ENCODE peak calls at places on chromosomes 6 and 20, in four cellular contexts. One of them, this sample, is unnamed.

GRCh38 chr6:159969921-159970320 is 1.0 kb downstream of the IGF2R start:
- DNase-seq in fibroblast of pulmonary artery: peak; percentile 82
- DNase-seq in AG04450: no peak
- DNase-seq in fibroblast of the aortic adventitia: peak; percentile 81
- DNase-seq in this sample: peak; percentile 84

GRCh38 chr6:90466191-90466940 is 120.5 kb downstream of the MAP3K7 start:
- DNase-seq in fibroblast of pulmonary artery: no peak
- DNase-seq in AG04450: no peak
- DNase-seq in fibroblast of the aortic adventitia: no peak
- DNase-seq in this sample: no peak

GRCh38 chr20:49586967-49587587 is 19.1 kb upstream of the PTGIS start:
- DNase-seq in AG04450: peak; percentile 61
- DNase-seq in fibroblast of pulmonary artery: peak; percentile 49
- DNase-seq in fibroblast of the aortic adventitia: peak; percentile 100
- DNase-seq in this sample: peak; percentile 47

GRCh38 chr6:40634429-40634828 is 47.3 kb upstream of the LRFN2 start:
- DNase-seq in fibroblast of pulmonary artery: no peak
- DNase-seq in AG04450: no peak
- DNase-seq in fibroblast of the aortic adventitia: no peak
- DNase-seq in this sample: no peak

GRCh38 chr6:6717953-6718352 is 129.4 kb downstream of the LY86 start:
- DNase-seq in fibroblast of pulmonary artery: peak; percentile 55
- DNase-seq in fibroblast of the aortic adventitia: no peak
- DNase-seq in AG04450: no peak
- DNase-seq in this sample: peak; percentile 20

GRCh38 chr20:49571553-49571835 is 3.6 kb upstream of the PTGIS start:
- DNase-seq in AG04450: no peak
- DNase-seq in fibroblast of pulmonary artery: no peak
- DNase-seq in fibroblast of the aortic adventitia: no peak
- DNase-seq in this sample: no peak

GRCh38 chr6:56644366-56644765 is 1.7 kb upstream of the DST start:
- DNase-seq in fibroblast of the aortic adventitia: peak; percentile 63
- DNase-seq in AG04450: no peak
- DNase-seq in fibroblast of pulmonary artery: peak; percentile 77
- DNase-seq in this sample: peak; percentile 63

GRCh38 chr20:6944292-6944691 is 176.8 kb downstream of the BMP2 start:
- DNase-seq in fibroblast of pulmonary artery: no peak
- DNase-seq in fibroblast of the aortic adventitia: no peak
- DNase-seq in AG04450: no peak
- DNase-seq in this sample: no peak

GRCh38 chr20:46128310-46129151 is 10.4 kb downstream of the CD40 start:
- DNase-seq in fibroblast of the aortic adventitia: peak; percentile 14
- DNase-seq in fibroblast of pulmonary artery: peak; percentile 19
- DNase-seq in AG04450: no peak
- DNase-seq in this sample: peak; percentile 16

GRCh38 chr20:891121-892080 is 24.7 kb downstream of the ANGPT4 start:
- DNase-seq in fibroblast of pulmonary artery: peak; percentile 37
- DNase-seq in fibroblast of the aortic adventitia: no peak
- DNase-seq in AG04450: no peak
- DNase-seq in this sample: no peak

GRCh38 chr6:116073765-116074450 is 13.2 kb upstream of the FRK start:
- DNase-seq in fibroblast of pulmonary artery: peak; percentile 18
- DNase-seq in fibroblast of the aortic adventitia: peak; percentile 16
- DNase-seq in AG04450: peak; percentile 43
- DNase-seq in this sample: no peak

GRCh38 chr6:88477411-88477810 is 311.3 kb upstream of the CNR1 start:
- DNase-seq in AG04450: no peak
- DNase-seq in fibroblast of pulmonary artery: no peak
- DNase-seq in fibroblast of the aortic adventitia: no peak
- DNase-seq in this sample: peak; percentile 43

GRCh38 chr6:88483424-88483823 is 317.3 kb upstream of the CNR1 start:
- DNase-seq in AG04450: no peak
- DNase-seq in fibroblast of the aortic adventitia: no peak
- DNase-seq in fibroblast of pulmonary artery: peak; percentile 4
- DNase-seq in this sample: no peak

GRCh38 chr6:88476388-88476787 is 310.2 kb upstream of the CNR1 start:
- DNase-seq in fibroblast of pulmonary artery: no peak
- DNase-seq in AG04450: no peak
- DNase-seq in fibroblast of the aortic adventitia: no peak
- DNase-seq in this sample: no peak

GRCh38 chr6:88480822-88481221 is 314.7 kb upstream of the CNR1 start:
- DNase-seq in fibroblast of the aortic adventitia: no peak
- DNase-seq in AG04450: no peak
- DNase-seq in fibroblast of pulmonary artery: no peak
- DNase-seq in this sample: no peak

GRCh38 chr6:88481519-88481918 is 315.4 kb upstream of the CNR1 start:
- DNase-seq in fibroblast of the aortic adventitia: no peak
- DNase-seq in AG04450: no peak
- DNase-seq in fibroblast of pulmonary artery: no peak
- DNase-seq in this sample: no peak
- TF ChIP-seq CTCF in fibroblast of the aortic adventitia: no peak
- TF ChIP-seq CTCF in AG04450: no peak
- TF ChIP-seq CTCF in fibroblast of pulmonary artery: no peak
- TF ChIP-seq CTCF in this sample: no peak

GRCh38 chr20:29873946-29874345 is 1383.5 kb upstream of the DEFB115 start:
- DNase-seq in fibroblast of pulmonary artery: peak; percentile 48
- DNase-seq in fibroblast of the aortic adventitia: peak; percentile 50
- DNase-seq in AG04450: no peak
- DNase-seq in this sample: peak; percentile 38
- H3K4me3 ChIP-seq in fibroblast of pulmonary artery: peak overlapping the region; percentile 41
- H3K4me3 ChIP-seq in fibroblast of the aortic adventitia: peak overlapping the region; percentile 57
- H3K4me3 ChIP-seq in AG04450: peak overlapping the region; percentile 48
- H3K4me3 ChIP-seq in this sample: no peak overlapping the region

DNA sequence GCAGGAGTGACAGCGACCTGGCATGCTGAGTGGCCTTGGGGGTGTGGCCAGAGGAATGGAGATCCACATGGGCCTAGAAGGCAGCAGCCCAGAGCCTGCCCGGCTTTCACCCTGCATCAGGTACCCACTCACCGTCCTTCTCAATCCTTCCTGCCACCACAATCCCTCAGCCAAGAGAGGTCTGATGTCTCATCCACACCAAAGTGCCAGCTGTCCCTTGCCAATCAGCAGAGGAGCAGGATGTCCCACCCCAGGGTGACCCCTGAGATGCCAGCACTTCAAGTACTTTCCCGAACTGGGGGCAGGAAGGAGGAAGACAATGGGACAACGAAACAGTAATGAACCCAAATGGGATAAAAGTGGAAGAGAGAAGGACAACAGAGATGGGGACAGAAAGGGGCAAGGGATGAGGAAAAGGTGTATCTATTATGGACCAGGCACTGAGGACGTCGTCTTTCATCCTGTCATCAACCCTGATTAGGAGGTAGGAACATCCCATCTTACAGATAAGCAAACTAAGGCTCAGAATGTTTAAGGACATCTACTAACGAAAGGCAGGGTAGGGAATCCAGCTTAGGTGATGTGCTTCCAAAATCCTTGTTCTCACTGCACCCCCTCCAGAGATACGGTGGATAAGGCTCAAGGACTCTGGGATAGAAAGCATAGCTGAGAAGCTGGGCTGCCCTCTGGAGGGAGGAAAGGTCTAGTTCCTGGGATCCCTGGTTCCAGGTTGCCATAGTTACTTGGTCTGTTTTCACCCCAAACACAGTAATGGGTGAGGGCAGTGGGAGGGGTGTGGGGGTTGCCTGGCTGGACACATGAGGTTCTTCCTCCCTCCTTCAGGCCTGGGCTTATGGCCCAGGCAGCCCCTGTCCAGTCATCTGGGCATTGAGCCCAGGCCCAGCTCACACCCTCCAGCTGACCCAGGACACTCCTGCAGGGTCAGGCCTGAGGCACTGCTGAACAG is 4.5 kb upstream of the TNXB start:
- DNase-seq in fibroblast of pulmonary artery: peak; percentile 98
- DNase-seq in AG04450: peak; percentile 81
- DNase-seq in fibroblast of the aortic adventitia: peak; percentile 99
- DNase-seq in this sample: peak; percentile 99
- TF ChIP-seq CTCF in fibroblast of pulmonary artery: peak; percentile 70
- TF ChIP-seq CTCF in AG04450: peak; percentile 60
- TF ChIP-seq CTCF in fibroblast of the aortic adventitia: peak; percentile 81
- TF ChIP-seq CTCF in this sample: peak; percentile 71

GRCh38 chr6:158655569-158656450 is 6.0 kb downstream of the SYTL3 start:
- DNase-seq in AG04450: no peak
- DNase-seq in fibroblast of pulmonary artery: no peak
- DNase-seq in fibroblast of the aortic adventitia: no peak
- DNase-seq in this sample: no peak
- H3K4me3 ChIP-seq in AG04450: no peak overlapping the region
- H3K4me3 ChIP-seq in fibroblast of pulmonary artery: no peak overlapping the region
- H3K4me3 ChIP-seq in fibroblast of the aortic adventitia: no peak overlapping the region
- H3K4me3 ChIP-seq in this sample: no peak overlapping the region

DNA sequence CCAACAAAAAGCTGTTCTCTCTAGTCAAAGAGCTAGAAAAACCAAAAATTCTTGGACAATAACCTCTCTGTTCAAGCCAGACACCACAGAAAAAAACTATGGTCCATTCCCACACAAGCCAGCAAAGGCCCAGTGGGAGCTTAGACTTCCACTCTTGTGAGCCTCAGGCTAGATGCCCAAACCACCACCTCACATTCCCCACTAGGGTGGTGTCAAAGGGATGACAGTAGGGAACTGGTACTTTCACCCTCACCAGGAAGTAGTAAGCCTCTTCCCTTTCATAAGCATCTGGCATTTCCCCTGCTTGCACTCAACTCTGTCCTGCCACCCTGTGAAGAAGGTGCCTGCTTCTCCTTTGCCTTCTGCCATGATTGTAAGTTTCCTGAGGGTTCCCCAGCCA is 58.4 kb upstream of the RNF217 start:
- DNase-seq in fibroblast of the aortic adventitia: no peak
- DNase-seq in fibroblast of pulmonary artery: no peak
- DNase-seq in AG04450: no peak
- DNase-seq in this sample: no peak
- TF ChIP-seq CTCF in fibroblast of the aortic adventitia: no peak
- TF ChIP-seq CTCF in fibroblast of pulmonary artery: no peak
- TF ChIP-seq CTCF in AG04450: no peak
- TF ChIP-seq CTCF in this sample: no peak

DNA sequence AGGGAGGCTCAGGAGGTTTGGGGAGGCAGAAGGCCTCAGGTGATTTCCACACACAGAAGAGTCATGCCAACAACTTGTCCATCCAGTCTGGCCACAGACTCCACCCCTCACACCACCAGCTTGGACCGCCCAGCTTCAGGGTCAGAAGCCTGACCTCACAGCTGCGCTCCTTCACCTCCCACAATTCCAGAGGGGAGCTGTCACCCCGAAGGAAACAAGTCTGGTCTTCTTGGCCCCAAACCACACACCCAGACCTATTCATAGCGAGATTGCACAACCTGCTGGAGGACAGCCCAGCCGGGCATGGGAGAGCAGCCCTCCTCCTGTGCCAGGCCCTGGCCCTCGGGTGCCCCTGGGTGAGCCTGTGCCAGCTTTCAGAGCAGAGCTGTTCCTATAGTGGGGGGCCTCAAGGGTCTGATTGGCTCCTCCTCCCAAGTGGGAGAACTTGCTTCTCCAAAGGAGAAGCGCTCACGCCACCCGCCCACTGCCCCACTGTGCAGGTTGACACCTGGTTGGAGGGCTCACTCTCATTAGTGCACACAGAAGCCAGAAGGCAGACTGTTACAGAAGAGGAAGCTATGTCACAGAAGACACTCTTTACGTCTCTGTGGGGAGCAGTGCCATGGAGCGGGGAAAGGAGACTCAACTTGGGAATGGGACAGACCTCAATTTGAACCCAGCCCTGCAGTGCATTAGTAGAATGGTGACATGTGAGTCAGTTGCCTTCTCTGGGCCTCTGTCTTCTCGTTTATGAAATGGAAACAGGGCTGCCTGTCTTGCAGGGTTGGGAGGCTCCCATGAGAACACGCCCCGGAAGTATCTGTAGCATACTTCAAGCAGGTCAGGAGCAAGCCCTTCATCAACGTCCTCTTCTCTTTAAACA is 128.8 kb downstream of the FOXO3 start:
- DNase-seq in fibroblast of pulmonary artery: peak; percentile 98
- DNase-seq in AG04450: peak; percentile 89
- DNase-seq in fibroblast of the aortic adventitia: peak; percentile 88
- DNase-seq in this sample: peak; percentile 99
- H3K4me3 ChIP-seq in fibroblast of pulmonary artery: no peak overlapping the region
- H3K4me3 ChIP-seq in AG04450: no peak overlapping the region
- H3K4me3 ChIP-seq in fibroblast of the aortic adventitia: no peak overlapping the region
- H3K4me3 ChIP-seq in this sample: no peak overlapping the region

GRCh38 chr6:1608976-1609661 is 596 bp upstream of the FOXC1 start:
- DNase-seq in AG04450: no peak
- DNase-seq in fibroblast of the aortic adventitia: peak; percentile 41
- DNase-seq in fibroblast of pulmonary artery: no peak
- DNase-seq in this sample: no peak

GRCh38 chr6:1606533-1607235 is 3.0 kb upstream of the FOXC1 start:
- DNase-seq in fibroblast of the aortic adventitia: no peak
- DNase-seq in fibroblast of pulmonary artery: no peak
- DNase-seq in AG04450: no peak
- DNase-seq in this sample: no peak

GRCh38 chr6:1608222-1608975 is 1.3 kb upstream of the FOXC1 start:
- DNase-seq in AG04450: no peak
- DNase-seq in fibroblast of the aortic adventitia: no peak
- DNase-seq in fibroblast of pulmonary artery: no peak
- DNase-seq in this sample: no peak

GRCh38 chr6:1607236-1607556 is 2.5 kb upstream of the FOXC1 start:
- DNase-seq in fibroblast of pulmonary artery: no peak
- DNase-seq in fibroblast of the aortic adventitia: peak; percentile 23
- DNase-seq in AG04450: no peak
- DNase-seq in this sample: no peak

DNA sequence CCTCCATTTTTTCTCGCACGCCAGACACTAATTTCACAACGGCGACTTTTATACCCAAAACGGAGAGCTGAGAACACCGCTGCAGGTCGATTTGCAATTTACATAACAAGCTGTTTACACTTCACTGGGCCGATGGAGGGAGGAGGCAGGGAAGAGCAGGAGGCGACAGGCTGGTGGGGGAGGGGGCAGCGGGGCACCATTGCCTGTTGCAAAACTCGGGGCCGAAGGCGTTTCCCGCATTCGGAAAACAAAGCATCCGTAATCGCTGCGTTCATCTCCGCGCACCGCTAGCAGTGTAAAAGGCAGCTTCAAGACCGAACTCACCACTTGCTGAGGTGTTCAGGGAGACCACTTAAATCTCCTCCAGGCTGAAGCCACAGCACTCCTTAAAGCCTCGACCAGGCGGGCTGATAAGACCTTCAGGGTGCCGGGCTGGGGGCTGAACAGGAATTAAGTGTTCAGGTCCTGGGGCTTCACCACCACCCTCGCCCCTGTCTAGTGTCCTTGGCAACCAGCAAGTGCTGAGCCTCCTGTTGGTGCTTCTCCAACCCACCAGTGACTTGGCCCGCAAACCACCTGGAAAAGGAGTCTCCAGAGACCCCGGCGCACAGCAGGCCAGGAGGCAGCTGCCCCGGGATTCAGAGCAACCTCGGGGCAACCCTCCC is 2.0 kb upstream of the FOXC1 start:
- DNase-seq in fibroblast of the aortic adventitia: no peak
- DNase-seq in fibroblast of pulmonary artery: no peak
- DNase-seq in AG04450: no peak
- DNase-seq in this sample: no peak
- TF ChIP-seq CTCF in fibroblast of the aortic adventitia: no peak
- TF ChIP-seq CTCF in fibroblast of pulmonary artery: no peak
- TF ChIP-seq CTCF in AG04450: no peak
- TF ChIP-seq CTCF in this sample: no peak

DNA sequence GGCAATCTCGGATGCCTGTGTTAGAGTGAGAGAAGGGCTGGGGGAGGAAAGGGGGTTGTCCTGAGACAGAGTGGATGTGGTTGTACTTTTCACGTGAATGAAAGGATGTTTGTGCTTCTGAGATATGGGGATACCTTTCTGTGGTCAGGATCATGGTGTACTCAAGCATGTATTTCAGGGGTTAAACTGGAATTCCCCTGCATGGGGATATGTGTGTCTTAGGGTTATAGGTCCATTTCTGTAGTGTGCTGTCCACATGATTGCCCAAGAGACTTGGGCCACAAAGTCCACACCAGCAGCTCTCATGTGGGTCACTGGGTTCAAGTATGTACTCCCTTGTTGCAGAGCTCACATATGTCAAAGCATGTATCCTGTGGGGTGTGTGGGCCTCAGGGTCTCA is 10.5 kb downstream of the SYNGAP1 start:
- DNase-seq in fibroblast of pulmonary artery: no peak
- DNase-seq in AG04450: no peak
- DNase-seq in fibroblast of the aortic adventitia: no peak
- DNase-seq in this sample: no peak
- H3K4me3 ChIP-seq in fibroblast of pulmonary artery: no peak overlapping the region
- H3K4me3 ChIP-seq in AG04450: no peak overlapping the region
- H3K4me3 ChIP-seq in fibroblast of the aortic adventitia: no peak overlapping the region
- H3K4me3 ChIP-seq in this sample: no peak overlapping the region

This sample was measured in cardiac fibroblast.